ENCODE peak calls at places on chromosomes 4 and X, in six cellular contexts. A is fibroblast of pulmonary artery, S is heart left ventricle, P is upper lobe of left lung, L is mammary epithelial cell, M is colonic mucosa. H is an unnamed sample.

GRCh38 chr4:155692990-155693659 is 26.5 kb downstream of the GUCY1A1 start:
- DNase-seq in A (no peak), S (no peak), P (no peak), L (no peak), M (no peak), H (no peak)

GRCh38 chr4:187127456-187127855 is 403.8 kb upstream of the FAT1 start:
- DNase-seq in A (no peak), S (no peak), P (no peak), L (peak; percentile 14), M (no peak), H (no peak)

GRCh38 chr4:89836897-89837384 is at the start of gene SNCA:
- DNase-seq in A (peak; percentile 74), S (peak; percentile 57), P (peak; percentile 87), L (peak; percentile 81), M (peak; percentile 54), H (peak; percentile 11)

GRCh38 chrX:134542485-134542884 is 82.5 kb downstream of the HPRT1 start:
- DNase-seq in A (peak; percentile 81), S (peak; percentile 25), P (no peak), L (peak; percentile 69), M (no peak), H (peak; percentile 69)

GRCh38 chr4:186037692-186038658 is 31.0 kb upstream of the TLR3 start:
- DNase-seq in A (peak; percentile 94), S (no peak), P (no peak), L (peak; percentile 48), M (peak; percentile 61), H (peak; percentile 93)

GRCh38 chr4:74473155-74473811 is 28.3 kb downstream of the AREG start:
- DNase-seq in A (peak; percentile 95), S (no peak), P (no peak), L (peak; percentile 80), M (no peak), H (peak; percentile 96)

GRCh38 chr4:186932196-186932595 is 208.5 kb upstream of the FAT1 start:
- DNase-seq in A (no peak), S (no peak), P (no peak), L (no peak), M (no peak), H (no peak)

GRCh38 chr4:99536848-99537247 is 26.0 kb downstream of the C4orf17 start:
- DNase-seq in A (no peak), S (no peak), P (no peak), L (no peak), M (no peak), H (no peak)

GRCh38 chrX:76827672-76828071 is 400.2 kb downstream of the MAGEE1 start:
- DNase-seq in A (no peak), S (no peak), P (no peak), L (no peak), M (no peak), H (no peak)

GRCh38 chr4:119894650-119895208 is 171.9 kb downstream of the MAD2L1 start:
- DNase-seq in A (no peak), S (no peak), P (no peak), L (no peak), M (no peak), H (no peak)

GRCh38 chrX:147848543-147849448 is 62.9 kb upstream of the FMR1 start:
- DNase-seq in A (no peak), S (no peak), P (no peak), L (no peak), M (no peak), H (no peak)

GRCh38 chr4:98625399-98625798 is 33.0 kb downstream of the TSPAN5 start:
- DNase-seq in A (peak; percentile 32), S (no peak), P (no peak), L (peak; percentile 15), M (no peak), H (no peak)

GRCh38 chr4:69910016-69910782 is 20.7 kb upstream of the CSN1S1 start:
- DNase-seq in A (peak; percentile 87), S (no peak), P (no peak), L (no peak), M (no peak), H (peak; percentile 80)

GRCh38 chr4:147730333-147730732 is 1.6 kb upstream of the ARHGAP10 start:
- DNase-seq in A (no peak), S (no peak), P (no peak), L (no peak), M (no peak), H (no peak)

GRCh38 chr4:147733614-147734344 is 1.9 kb downstream of the ARHGAP10 start:
- DNase-seq in A (peak; percentile 65), S (peak; percentile 60), P (no peak), L (peak; percentile 46), M (no peak), H (peak; percentile 69)

GRCh38 chr4:147731611-147732515 is at the start of gene ARHGAP10:
- DNase-seq in A (peak; percentile 82), S (peak; percentile 84), P (peak; percentile 95), L (peak; percentile 82), M (peak; percentile 65), H (peak; percentile 89)

GRCh38 chr4:147734496-147734895 is 2.6 kb downstream of the ARHGAP10 start:
- DNase-seq in A (no peak), S (no peak), P (no peak), L (no peak), M (no peak), H (no peak)

GRCh38 chr4:147732516-147733193 is 767 bp downstream of the ARHGAP10 start:
- DNase-seq in A (no peak), S (peak; percentile 58), P (no peak), L (peak; percentile 51), M (peak; percentile 33), H (peak; percentile 42)
- H3K4me3 ChIP-seq in A (peak overlapping the region; percentile 67), S (peak overlapping the region; percentile 70), P (peak overlapping the region; percentile 73), L (peak overlapping the region; percentile 85), M (peak overlapping the region; percentile 73), H (peak overlapping the region; percentile 90)

GRCh38 chr4:106978046-106978774 is 57.9 kb downstream of the DKK2 start:
- DNase-seq in A (no peak), S (no peak), P (no peak), L (no peak), M (no peak), H (no peak)
- H3K4me3 ChIP-seq in A (no peak overlapping the region), S (no peak overlapping the region), P (no peak overlapping the region), L (no peak overlapping the region), M (no peak overlapping the region), H (no peak overlapping the region)

DNA sequence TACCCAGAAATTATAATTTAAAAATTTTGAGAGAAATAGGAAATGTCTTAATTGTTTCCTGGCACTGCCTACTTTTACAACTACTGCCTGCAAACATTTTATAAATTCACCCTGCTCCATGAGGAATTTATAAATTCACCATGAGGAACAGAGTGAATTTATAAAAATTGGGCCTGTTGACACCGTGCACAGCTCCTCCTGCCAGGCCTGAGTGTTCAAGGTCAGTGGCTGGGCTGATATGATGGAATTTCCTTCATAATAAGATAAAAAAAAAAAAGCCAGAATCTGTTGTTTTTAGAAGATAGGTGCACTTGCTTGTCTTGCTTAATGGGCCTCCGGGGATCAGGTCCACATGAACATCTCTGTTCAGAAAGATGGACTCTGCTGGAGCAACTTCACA is 151.7 kb upstream of the RASGEF1B start:
- DNase-seq in A (no peak), S (no peak), P (no peak), L (no peak), M (no peak), H (no peak)
- H3K4me3 ChIP-seq in A (no peak overlapping the region), S (no peak overlapping the region), P (no peak overlapping the region), L (no peak overlapping the region), M (no peak overlapping the region), H (no peak overlapping the region)

GRCh38 chrX:623268-623598 is 7.4 kb upstream of the SHOX start:
- DNase-seq in A (no peak), S (no peak), P (no peak), L (no peak), M (no peak), H (no peak)
- H3K4me3 ChIP-seq in A (no peak overlapping the region), S (no peak overlapping the region), P (no peak overlapping the region), L (no peak overlapping the region), M (no peak overlapping the region), H (no peak overlapping the region)

DNA sequence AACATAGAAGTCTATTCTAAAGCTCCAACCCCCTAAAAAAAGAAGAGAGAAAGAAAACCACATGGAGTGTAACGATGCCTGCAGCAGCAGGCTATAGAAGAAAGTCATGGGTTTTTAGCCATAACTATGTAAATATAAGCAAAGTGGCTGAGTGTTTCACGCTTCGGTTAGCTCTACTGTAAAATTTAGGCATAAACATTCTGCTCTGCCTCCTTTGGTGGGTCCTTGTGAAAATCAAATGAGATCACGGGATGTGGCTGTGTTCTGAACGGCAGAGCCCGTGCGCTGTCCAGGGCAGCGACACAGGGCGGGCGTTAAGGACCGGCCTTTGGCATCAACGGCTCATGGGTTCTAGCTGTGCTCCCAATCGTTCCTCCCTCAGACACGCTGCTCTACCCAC is 78.3 kb downstream of the IRF2 start:
- DNase-seq in A (no peak), S (no peak), P (no peak), L (no peak), M (no peak), H (no peak)
- H3K4me3 ChIP-seq in A (no peak overlapping the region), S (no peak overlapping the region), P (no peak overlapping the region), L (no peak overlapping the region), M (no peak overlapping the region), H (no peak overlapping the region)

GRCh38 chr4:80336582-80336981 is 1.1 kb downstream of the CFAP299 start:
- DNase-seq in A (peak; percentile 53), S (no peak), P (no peak), L (peak; percentile 30), M (peak; percentile 28), H (peak; percentile 50)
- H3K4me3 ChIP-seq in A (peak overlapping the region; percentile 73), S (no peak overlapping the region), P (no peak overlapping the region), L (no peak overlapping the region), M (peak overlapping the region; percentile 39), H (no peak overlapping the region)

DNA sequence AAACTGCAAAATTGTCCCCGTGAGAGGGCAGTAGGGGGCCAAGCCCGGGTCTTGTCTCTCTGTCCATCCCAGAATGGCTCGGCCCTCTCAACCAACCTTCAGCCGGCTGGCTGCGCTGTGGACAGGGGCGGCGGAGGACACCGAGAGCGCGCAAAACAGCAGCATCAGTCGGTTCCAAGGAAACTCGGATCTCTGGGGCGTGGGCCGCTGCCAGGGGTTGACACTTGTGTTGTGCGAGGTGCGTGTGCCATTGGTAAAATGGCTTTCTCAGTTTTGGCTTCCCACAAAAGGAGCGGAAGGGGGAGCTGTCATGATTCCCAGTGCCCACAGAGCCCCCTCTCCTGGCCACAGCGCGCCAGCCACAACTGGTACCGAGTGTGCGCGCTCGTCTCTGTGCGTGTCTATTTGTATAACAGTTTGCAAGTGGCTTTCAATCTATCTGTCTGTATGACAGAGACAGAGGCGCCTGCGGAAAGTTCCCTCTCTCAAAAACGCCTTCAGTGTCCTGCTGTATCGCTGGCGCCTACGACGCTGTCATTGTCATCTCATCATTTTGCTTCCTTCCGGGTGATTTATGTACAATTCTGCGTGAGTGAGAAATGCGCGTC is 1.9 kb downstream of the DKK2 start:
- DNase-seq in A (no peak), S (peak; percentile 21), P (peak; percentile 54), L (no peak), M (no peak), H (peak; percentile 23)
- H3K4me3 ChIP-seq in A (no peak overlapping the region), S (no peak overlapping the region), P (no peak overlapping the region), L (no peak overlapping the region), M (no peak overlapping the region), H (no peak overlapping the region)